ENCODE peak calls at places on chromosomes 6 and 20, in eight cellular contexts. One of them, this sample, is unnamed.

GRCh38 chr20:18052856-18053255 is 4.9 kb downstream of the OVOL2 start:
- DNase-seq in heart right ventricle: no peak
- DNase-seq in stomach: no peak
- DNase-seq in cardiac fibroblast: no peak
- DNase-seq in left ventricle myocardium inferior: no peak
- DNase-seq in RWPE2: no peak
- DNase-seq in AG10803: no peak
- DNase-seq in astrocyte of the spinal cord: no peak
- DNase-seq in this sample: no peak

GRCh38 chr20:25321991-25322390 is 68.6 kb downstream of the ABHD12 start:
- DNase-seq in heart right ventricle: no peak
- DNase-seq in stomach: no peak
- DNase-seq in cardiac fibroblast: no peak
- DNase-seq in left ventricle myocardium inferior: no peak
- DNase-seq in RWPE2: no peak
- DNase-seq in AG10803: no peak
- DNase-seq in astrocyte of the spinal cord: no peak
- DNase-seq in this sample: no peak

GRCh38 chr20:25471020-25471419 is 63.5 kb downstream of the GINS1 start:
- DNase-seq in heart right ventricle: no peak
- DNase-seq in stomach: no peak
- DNase-seq in cardiac fibroblast: no peak
- DNase-seq in left ventricle myocardium inferior: no peak
- DNase-seq in RWPE2: no peak
- DNase-seq in AG10803: no peak
- DNase-seq in astrocyte of the spinal cord: no peak
- DNase-seq in this sample: no peak

GRCh38 chr6:3363296-3364025 is 93.4 kb downstream of the SLC22A23 start:
- DNase-seq in heart right ventricle: no peak
- DNase-seq in stomach: peak; percentile 93
- DNase-seq in cardiac fibroblast: no peak
- DNase-seq in left ventricle myocardium inferior: no peak
- DNase-seq in RWPE2: peak; percentile 77
- DNase-seq in AG10803: no peak
- DNase-seq in astrocyte of the spinal cord: no peak
- DNase-seq in this sample: no peak

GRCh38 chr20:45433316-45433715 is 17.4 kb downstream of the PIGT start:
- DNase-seq in heart right ventricle: peak; percentile 84
- DNase-seq in stomach: no peak
- DNase-seq in cardiac fibroblast: peak; percentile 57
- DNase-seq in left ventricle myocardium inferior: peak; percentile 81
- DNase-seq in RWPE2: peak; percentile 51
- DNase-seq in AG10803: peak; percentile 87
- DNase-seq in astrocyte of the spinal cord: peak; percentile 78
- DNase-seq in this sample: peak; percentile 63

GRCh38 chr6:13769655-13770053 is 44.7 kb downstream of the MCUR1 start:
- DNase-seq in heart right ventricle: no peak
- DNase-seq in stomach: peak; percentile 7
- DNase-seq in cardiac fibroblast: no peak
- DNase-seq in left ventricle myocardium inferior: no peak
- DNase-seq in RWPE2: no peak
- DNase-seq in AG10803: no peak
- DNase-seq in astrocyte of the spinal cord: no peak
- DNase-seq in this sample: no peak

GRCh38 chr20:22791877-22792525 is 207.6 kb upstream of the FOXA2 start:
- DNase-seq in heart right ventricle: no peak
- DNase-seq in stomach: no peak
- DNase-seq in cardiac fibroblast: peak; percentile 6
- DNase-seq in left ventricle myocardium inferior: no peak
- DNase-seq in RWPE2: no peak
- DNase-seq in AG10803: no peak
- DNase-seq in astrocyte of the spinal cord: no peak
- DNase-seq in this sample: no peak

GRCh38 chr20:63782051-63782471 is 42.5 kb downstream of the SLC2A4RG start:
- DNase-seq in heart right ventricle: no peak
- DNase-seq in stomach: no peak
- DNase-seq in cardiac fibroblast: no peak
- DNase-seq in left ventricle myocardium inferior: no peak
- DNase-seq in RWPE2: peak; percentile 80
- DNase-seq in AG10803: no peak
- DNase-seq in astrocyte of the spinal cord: no peak
- DNase-seq in this sample: no peak

GRCh38 chr20:6765469-6766058 is 1.9 kb upstream of the BMP2 start:
- DNase-seq in heart right ventricle: no peak
- DNase-seq in stomach: no peak
- DNase-seq in cardiac fibroblast: peak; percentile 85
- DNase-seq in left ventricle myocardium inferior: no peak
- DNase-seq in RWPE2: no peak
- DNase-seq in AG10803: peak; percentile 71
- DNase-seq in astrocyte of the spinal cord: peak; percentile 84
- DNase-seq in this sample: peak; percentile 70

GRCh38 chr6:106114492-106114891 is 28.4 kb downstream of the PRDM1 start:
- DNase-seq in heart right ventricle: no peak
- DNase-seq in stomach: no peak
- DNase-seq in cardiac fibroblast: no peak
- DNase-seq in left ventricle myocardium inferior: no peak
- DNase-seq in RWPE2: no peak
- DNase-seq in AG10803: no peak
- DNase-seq in astrocyte of the spinal cord: no peak
- DNase-seq in this sample: no peak

GRCh38 chr6:16739329-16739801 is 21.9 kb downstream of the ATXN1 start:
- DNase-seq in heart right ventricle: no peak
- DNase-seq in stomach: no peak
- DNase-seq in cardiac fibroblast: no peak
- DNase-seq in left ventricle myocardium inferior: no peak
- DNase-seq in RWPE2: no peak
- DNase-seq in AG10803: peak; percentile 90
- DNase-seq in astrocyte of the spinal cord: peak; percentile 85
- DNase-seq in this sample: peak; percentile 75

GRCh38 chr6:144413418-144413817 is 128.3 kb downstream of the UTRN start:
- DNase-seq in heart right ventricle: no peak
- DNase-seq in stomach: peak; percentile 32
- DNase-seq in cardiac fibroblast: peak; percentile 81
- DNase-seq in left ventricle myocardium inferior: no peak
- DNase-seq in RWPE2: no peak
- DNase-seq in AG10803: no peak
- DNase-seq in astrocyte of the spinal cord: no peak
- DNase-seq in this sample: peak; percentile 77

GRCh38 chr20:47392015-47392720 is 35.7 kb upstream of the ZMYND8 start:
- DNase-seq in heart right ventricle: no peak
- DNase-seq in stomach: peak; percentile 31
- DNase-seq in cardiac fibroblast: peak; percentile 99
- DNase-seq in left ventricle myocardium inferior: peak; percentile 17
- DNase-seq in RWPE2: peak; percentile 97
- DNase-seq in AG10803: peak; percentile 89
- DNase-seq in astrocyte of the spinal cord: peak; percentile 89
- DNase-seq in this sample: peak; percentile 98

GRCh38 chr6:27205375-27206278 is 41.9 kb upstream of the PRSS16 start:
- DNase-seq in heart right ventricle: no peak
- DNase-seq in stomach: no peak
- DNase-seq in cardiac fibroblast: peak; percentile 42
- DNase-seq in left ventricle myocardium inferior: no peak
- DNase-seq in RWPE2: no peak
- DNase-seq in AG10803: no peak
- DNase-seq in astrocyte of the spinal cord: no peak
- DNase-seq in this sample: peak; percentile 20

GRCh38 chr20:3751664-3752385 is 15.7 kb downstream of the ADISSP start:
- DNase-seq in heart right ventricle: peak; percentile 74
- DNase-seq in stomach: peak; percentile 72
- DNase-seq in cardiac fibroblast: peak; percentile 20
- DNase-seq in left ventricle myocardium inferior: peak; percentile 70
- DNase-seq in RWPE2: no peak
- DNase-seq in AG10803: no peak
- DNase-seq in astrocyte of the spinal cord: no peak
- DNase-seq in this sample: no peak
- H3K4me3 ChIP-seq in heart right ventricle: peak overlapping the region; percentile 45
- H3K4me3 ChIP-seq in stomach: peak overlapping the region; percentile 55
- H3K4me3 ChIP-seq in cardiac fibroblast: peak overlapping the region; percentile 17
- H3K4me3 ChIP-seq in left ventricle myocardium inferior: peak overlapping the region; percentile 59
- H3K4me3 ChIP-seq in RWPE2: peak overlapping the region; percentile 23
- H3K4me3 ChIP-seq in AG10803: no peak overlapping the region
- H3K4me3 ChIP-seq in astrocyte of the spinal cord: no peak overlapping the region
- H3K4me3 ChIP-seq in this sample: no peak overlapping the region

DNA sequence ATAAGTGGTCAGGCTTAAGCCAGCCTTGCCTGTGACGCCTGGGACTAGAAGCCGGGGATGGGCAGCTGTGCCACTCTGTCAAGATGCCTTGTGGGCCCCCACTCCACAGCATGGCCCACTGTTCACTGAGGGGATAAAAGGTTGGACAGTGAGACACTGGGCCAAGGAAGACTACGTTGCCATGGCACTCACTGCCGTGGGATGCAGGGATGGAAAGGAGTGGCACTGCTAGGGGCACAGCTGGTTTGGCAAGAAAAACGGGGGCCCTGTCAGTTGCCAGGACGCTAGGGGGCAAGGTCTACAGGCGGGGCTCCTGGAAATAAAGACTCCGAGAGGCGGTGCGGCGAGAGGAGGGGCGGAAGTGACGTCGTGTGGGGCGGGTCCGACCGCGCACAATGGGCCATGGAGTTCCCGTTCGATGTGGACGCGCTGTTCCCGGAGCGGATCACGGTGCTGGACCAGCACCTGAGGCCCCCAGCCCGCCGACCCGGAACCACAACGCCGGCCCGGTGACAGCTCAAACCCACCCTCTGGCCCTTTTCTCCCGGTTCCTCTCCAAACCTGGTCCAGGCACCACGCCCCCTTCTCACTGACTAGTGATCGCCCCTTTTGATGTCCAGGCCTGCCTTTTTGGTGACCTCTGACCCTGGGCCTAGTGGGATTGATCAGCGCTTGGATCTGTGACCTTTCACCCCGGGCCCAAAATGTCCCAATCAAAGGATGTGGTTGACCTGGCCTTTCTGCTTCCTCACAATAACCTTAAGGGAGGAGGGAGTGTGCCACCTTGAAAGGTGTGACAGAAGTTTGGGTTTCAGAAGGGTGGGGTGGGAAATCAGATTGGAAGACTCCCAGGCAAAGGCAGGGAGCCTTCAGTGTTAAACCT is at the start of gene ATAT1:
- DNase-seq in heart right ventricle: peak; percentile 91
- DNase-seq in stomach: peak; percentile 93
- DNase-seq in cardiac fibroblast: peak; percentile 75
- DNase-seq in left ventricle myocardium inferior: peak; percentile 92
- DNase-seq in RWPE2: peak; percentile 82
- DNase-seq in AG10803: peak; percentile 68
- DNase-seq in astrocyte of the spinal cord: peak; percentile 72
- DNase-seq in this sample: peak; percentile 66
- TF ChIP-seq CTCF in heart right ventricle: peak; percentile 62
- TF ChIP-seq CTCF in stomach: peak; percentile 47
- TF ChIP-seq CTCF in cardiac fibroblast: peak; percentile 46
- TF ChIP-seq CTCF in left ventricle myocardium inferior: peak; percentile 60
- TF ChIP-seq CTCF in RWPE2: peak; percentile 44
- TF ChIP-seq CTCF in AG10803: peak; percentile 36
- TF ChIP-seq CTCF in astrocyte of the spinal cord: peak; percentile 47
- TF ChIP-seq CTCF in this sample: peak; percentile 32

GRCh38 chr20:41570552-41570951 is 47.6 kb downstream of the CHD6 start:
- DNase-seq in heart right ventricle: no peak
- DNase-seq in stomach: no peak
- DNase-seq in cardiac fibroblast: no peak
- DNase-seq in left ventricle myocardium inferior: no peak
- DNase-seq in RWPE2: no peak
- DNase-seq in AG10803: peak; percentile 13
- DNase-seq in astrocyte of the spinal cord: peak; percentile 8
- DNase-seq in this sample: no peak
- H3K4me3 ChIP-seq in heart right ventricle: no peak overlapping the region
- H3K4me3 ChIP-seq in stomach: no peak overlapping the region
- H3K4me3 ChIP-seq in cardiac fibroblast: no peak overlapping the region
- H3K4me3 ChIP-seq in left ventricle myocardium inferior: no peak overlapping the region
- H3K4me3 ChIP-seq in RWPE2: no peak overlapping the region
- H3K4me3 ChIP-seq in AG10803: no peak overlapping the region
- H3K4me3 ChIP-seq in astrocyte of the spinal cord: no peak overlapping the region
- H3K4me3 ChIP-seq in this sample: no peak overlapping the region

DNA sequence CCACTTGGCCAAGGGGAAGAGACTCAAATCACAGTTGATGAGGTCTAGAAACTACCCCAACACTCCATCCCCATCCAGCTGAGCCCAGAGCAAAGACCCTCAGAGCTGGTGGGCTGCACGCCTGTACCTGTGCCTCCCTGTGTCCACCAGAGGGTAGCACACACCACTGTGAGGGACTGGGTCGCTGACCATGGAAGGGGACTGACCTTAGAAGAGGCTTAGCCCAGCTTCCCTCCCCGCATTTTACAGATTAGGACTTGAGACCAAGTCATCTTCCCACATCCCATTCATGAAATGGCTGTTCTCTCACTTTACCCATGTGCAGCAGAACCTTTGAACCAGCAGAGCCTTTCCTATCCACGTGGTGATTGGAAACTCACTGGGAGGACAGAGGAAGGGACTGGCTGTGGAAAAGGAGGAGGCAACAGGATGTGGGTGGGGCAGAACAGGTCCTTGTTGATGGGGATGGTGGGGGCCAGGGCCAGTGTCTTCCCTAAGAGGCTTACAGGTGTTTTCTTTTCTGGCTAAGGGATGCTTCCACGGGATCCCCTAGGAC is 44.3 kb downstream of the CPXM1 start:
- DNase-seq in heart right ventricle: no peak
- DNase-seq in stomach: no peak
- DNase-seq in cardiac fibroblast: peak; percentile 66
- DNase-seq in left ventricle myocardium inferior: no peak
- DNase-seq in RWPE2: no peak
- DNase-seq in AG10803: peak; percentile 35
- DNase-seq in astrocyte of the spinal cord: peak; percentile 46
- DNase-seq in this sample: peak; percentile 58
- TF ChIP-seq CTCF in heart right ventricle: peak; percentile 55
- TF ChIP-seq CTCF in stomach: peak; percentile 59
- TF ChIP-seq CTCF in cardiac fibroblast: peak; percentile 88
- TF ChIP-seq CTCF in left ventricle myocardium inferior: peak; percentile 59
- TF ChIP-seq CTCF in RWPE2: peak; percentile 69
- TF ChIP-seq CTCF in AG10803: peak; percentile 87
- TF ChIP-seq CTCF in astrocyte of the spinal cord: peak; percentile 87
- TF ChIP-seq CTCF in this sample: peak; percentile 72

GRCh38 chr6:142014515-142014914 is 118.2 kb upstream of the GJE1 start:
- DNase-seq in heart right ventricle: no peak
- DNase-seq in stomach: no peak
- DNase-seq in cardiac fibroblast: peak; percentile 93
- DNase-seq in left ventricle myocardium inferior: no peak
- DNase-seq in RWPE2: peak; percentile 85
- DNase-seq in AG10803: peak; percentile 88
- DNase-seq in astrocyte of the spinal cord: peak; percentile 89
- DNase-seq in this sample: peak; percentile 90
- H3K4me3 ChIP-seq in heart right ventricle: no peak overlapping the region
- H3K4me3 ChIP-seq in stomach: no peak overlapping the region
- H3K4me3 ChIP-seq in cardiac fibroblast: no peak overlapping the region
- H3K4me3 ChIP-seq in left ventricle myocardium inferior: no peak overlapping the region
- H3K4me3 ChIP-seq in RWPE2: no peak overlapping the region
- H3K4me3 ChIP-seq in AG10803: peak overlapping the region; percentile 30
- H3K4me3 ChIP-seq in astrocyte of the spinal cord: no peak overlapping the region
- H3K4me3 ChIP-seq in this sample: no peak overlapping the region

DNA sequence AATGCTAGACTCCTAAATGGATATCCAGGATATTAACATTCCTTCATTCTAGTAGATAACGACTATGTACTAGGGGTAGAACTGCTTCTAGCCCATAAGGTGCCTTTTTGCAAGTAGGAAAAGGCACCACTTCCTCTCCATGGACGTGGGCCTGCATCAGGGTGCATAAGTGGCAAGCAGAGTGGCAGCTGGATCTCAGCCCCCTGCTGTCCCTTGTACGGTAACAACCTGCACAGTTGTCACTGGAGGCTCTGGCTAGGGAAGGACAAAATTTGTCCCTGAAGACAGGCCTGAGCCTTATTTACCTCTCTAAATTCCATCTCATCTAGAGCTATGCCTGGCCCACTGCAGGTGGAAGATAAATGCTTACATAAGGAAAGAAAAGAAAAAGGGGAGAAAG is 42.5 kb upstream of the SAYSD1 start:
- DNase-seq in heart right ventricle: no peak
- DNase-seq in stomach: no peak
- DNase-seq in cardiac fibroblast: no peak
- DNase-seq in left ventricle myocardium inferior: no peak
- DNase-seq in RWPE2: no peak
- DNase-seq in AG10803: no peak
- DNase-seq in astrocyte of the spinal cord: no peak
- DNase-seq in this sample: no peak
- TF ChIP-seq CTCF in heart right ventricle: no peak
- TF ChIP-seq CTCF in stomach: no peak
- TF ChIP-seq CTCF in cardiac fibroblast: no peak
- TF ChIP-seq CTCF in left ventricle myocardium inferior: no peak
- TF ChIP-seq CTCF in RWPE2: no peak
- TF ChIP-seq CTCF in AG10803: no peak
- TF ChIP-seq CTCF in astrocyte of the spinal cord: no peak
- TF ChIP-seq CTCF in this sample: no peak